ENCODE peak calls at places on chromosomes 13 and 19, in nine cellular contexts. W is A549, T is GM23338, Q is HepG2, D is K562, S is HCT116, L is SK-N-SH, U is GM12878, R is Panc1. Y is an unnamed sample.

GRCh38 chr19:47110521-47111080 is 3.0 kb downstream of the ZC3H4 start:
- DNase-seq in W (no peak), T (no peak), Q (no peak), D (peak; percentile 49), S (no peak), L (no peak), U (no peak), R (no peak), Y (no peak)

GRCh38 chr19:8814176-8814575 is 17.9 kb downstream of the ZNF558 start:
- DNase-seq in W (no peak), T (no peak), Q (no peak), D (no peak), S (no peak), L (no peak), U (no peak), R (no peak), Y (no peak)

GRCh38 chr13:106466691-106467405 is 68.6 kb downstream of the EFNB2 start:
- DNase-seq in W (no peak), T (no peak), Q (no peak), D (no peak), S (no peak), L (no peak), U (no peak), R (no peak), Y (no peak)

GRCh38 chr19:54473071-54473941 is at the start of gene CDC42EP5:
- DNase-seq in W (no peak), T (peak; percentile 46), Q (no peak), D (peak; percentile 43), S (no peak), L (peak; percentile 60), U (no peak), R (no peak), Y (no peak)

GRCh38 chr19:44723952-44724319 is 24.6 kb upstream of the BCL3 start:
- DNase-seq in W (peak; percentile 96), T (peak; percentile 88), Q (peak; percentile 64), D (peak; percentile 88), S (peak; percentile 68), L (peak; percentile 87), U (peak; percentile 54), R (peak; percentile 73), Y (no peak)

GRCh38 chr13:109576331-109576813 is 210.0 kb downstream of the IRS2 start:
- DNase-seq in W (peak; percentile 6), T (no peak), Q (no peak), D (no peak), S (no peak), L (no peak), U (no peak), R (no peak), Y (no peak)

GRCh38 chr13:36919206-36919832 is 719 bp downstream of the SMAD9 start:
- DNase-seq in W (no peak), T (peak; percentile 76), Q (peak; percentile 83), D (no peak), S (no peak), L (peak; percentile 75), U (no peak), R (no peak), Y (no peak)

GRCh38 chr13:114015608-114016295 is 41.9 kb upstream of the C13orf46 start:
- DNase-seq in W (no peak), T (no peak), Q (no peak), D (no peak), S (no peak), L (no peak), U (no peak), R (no peak), Y (no peak)

GRCh38 chr19:14070268-14071050 is 2.1 kb upstream of the MISP3 start:
- DNase-seq in W (no peak), T (no peak), Q (no peak), D (no peak), S (no peak), L (no peak), U (no peak), R (no peak), Y (no peak)

GRCh38 chr13:36028359-36028758 is 102.8 kb downstream of the DCLK1 start:
- DNase-seq in W (no peak), T (no peak), Q (no peak), D (no peak), S (no peak), L (no peak), U (no peak), R (no peak), Y (no peak)

GRCh38 chr13:95317037-95317989 is 16.1 kb upstream of the ABCC4 start:
- DNase-seq in W (no peak), T (no peak), Q (no peak), D (peak; percentile 63), S (no peak), L (no peak), U (no peak), R (no peak), Y (no peak)

GRCh38 chr19:29833614-29834261 is 21.9 kb downstream of the CCNE1 start:
- DNase-seq in W (no peak), T (no peak), Q (no peak), D (no peak), S (no peak), L (no peak), U (no peak), R (no peak), Y (no peak)

GRCh38 chr13:32984857-32985626 is 31.2 kb upstream of the KL start:
- DNase-seq in W (peak; percentile 54), T (no peak), Q (no peak), D (no peak), S (no peak), L (no peak), U (no peak), R (peak; percentile 80), Y (no peak)

GRCh38 chr13:30253830-30254229 is 53.5 kb downstream of the KATNAL1 start:
- DNase-seq in W (no peak), T (no peak), Q (no peak), D (no peak), S (no peak), L (no peak), U (no peak), R (no peak), Y (no peak)

GRCh38 chr13:30255696-30256095 is 51.7 kb downstream of the KATNAL1 start:
- DNase-seq in W (no peak), T (no peak), Q (no peak), D (no peak), S (no peak), L (no peak), U (no peak), R (no peak), Y (no peak)

GRCh38 chr13:30257433-30258099 is 49.8 kb downstream of the KATNAL1 start:
- DNase-seq in W (no peak), T (peak; percentile 21), Q (no peak), D (no peak), S (no peak), L (peak; percentile 59), U (no peak), R (no peak), Y (no peak)

DNA sequence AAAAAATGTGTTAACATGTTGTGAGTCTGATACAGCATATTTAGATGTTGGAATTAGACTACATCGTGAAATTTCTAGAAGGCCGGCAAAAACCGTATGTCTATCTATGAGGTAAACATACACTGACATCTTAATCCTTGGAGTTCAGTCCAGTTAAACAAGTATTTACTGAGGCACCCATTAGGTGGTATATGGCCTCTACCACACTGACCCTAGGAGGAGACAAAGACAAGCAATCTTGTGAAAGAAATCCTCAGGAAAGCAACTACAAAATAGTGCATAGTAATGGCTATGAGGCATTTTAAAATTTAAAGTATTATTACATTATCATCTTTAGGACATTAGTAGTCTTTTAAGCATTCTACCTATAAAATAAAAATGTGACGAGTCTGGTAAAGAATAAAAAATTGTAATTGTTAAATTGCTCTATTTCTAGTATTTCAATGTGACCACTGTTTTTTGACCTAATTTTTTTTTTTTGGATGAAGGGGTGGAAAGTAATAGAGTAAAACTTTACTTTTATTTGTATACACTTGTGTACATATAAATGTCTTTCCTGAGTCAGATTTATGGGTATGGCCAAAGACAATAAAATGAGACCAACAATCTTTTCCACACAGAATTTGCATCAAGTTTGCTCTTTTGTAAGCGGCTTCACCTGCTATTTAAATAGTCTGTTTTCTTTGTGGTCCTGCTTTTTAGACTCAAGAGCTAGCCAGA is 50.5 kb downstream of the KATNAL1 start:
- DNase-seq in W (no peak), T (peak; percentile 11), Q (no peak), D (peak; percentile 6), S (no peak), L (no peak), U (no peak), R (no peak), Y (no peak)
- TF ChIP-seq REST in W (no peak), T (no peak), Q (no peak), D (no peak), S (no peak), L (no peak), U (no peak), R (no peak), Y (no peak)

GRCh38 chr19:31312004-31312403 is 37.2 kb downstream of the TSHZ3 start:
- DNase-seq in W (no peak), T (no peak), Q (no peak), D (peak; percentile 9), S (no peak), L (no peak), U (no peak), R (no peak), Y (peak; percentile 97)
- TF ChIP-seq REST in W (no peak), T (no peak), Q (no peak), D (no peak), S (no peak), L (no peak), U (no peak), R (no peak), Y (no peak)

GRCh38 chr13:26707122-26708006 is 53.2 kb downstream of the GPR12 start:
- DNase-seq in W (peak; percentile 14), T (peak; percentile 91), Q (peak; percentile 50), D (peak; percentile 29), S (peak; percentile 27), L (peak; percentile 77), U (no peak), R (no peak), Y (no peak)
- TF ChIP-seq REST in W (no peak), T (no peak), Q (no peak), D (no peak), S (no peak), L (no peak), U (no peak), R (no peak), Y (no peak)

GRCh38 chr13:51502206-51502651 is 49.4 kb upstream of the INTS6 start:
- DNase-seq in W (no peak), T (no peak), Q (no peak), D (no peak), S (no peak), L (no peak), U (peak; percentile 65), R (no peak), Y (no peak)

GRCh38 chr13:51500687-51501086 is 47.9 kb upstream of the INTS6 start:
- DNase-seq in W (no peak), T (no peak), Q (no peak), D (no peak), S (no peak), L (no peak), U (no peak), R (no peak), Y (no peak)

GRCh38 chr13:51499841-51500240 is 47.0 kb upstream of the INTS6 start:
- DNase-seq in W (no peak), T (no peak), Q (no peak), D (no peak), S (no peak), L (no peak), U (no peak), R (no peak), Y (no peak)

GRCh38 chr13:51501096-51501495 is 48.3 kb upstream of the INTS6 start:
- DNase-seq in W (no peak), T (no peak), Q (no peak), D (no peak), S (no peak), L (no peak), U (no peak), R (no peak), Y (no peak)

GRCh38 chr13:51501592-51502205 is 48.9 kb upstream of the INTS6 start:
- DNase-seq in W (no peak), T (no peak), Q (no peak), D (no peak), S (no peak), L (no peak), U (no peak), R (no peak), Y (no peak)
- TF ChIP-seq REST in W (no peak), T (no peak), Q (no peak), D (no peak), S (no peak), L (no peak), U (no peak), R (no peak), Y (no peak)